ENCODE peak calls at places on chromosomes 11 and 22, in ten cellular contexts. Z is T follicular helper cell; N is CD4-positive, alpha-beta T cell; W is NCI-H524 treated with DMSO at 0.1 percent for 48 hours; F is hepatocyte; Q is cardiac fibroblast; Y is H54; M is dermis blood vessel endothelial cell; K is fibroblast of mammary gland; U is activated T-cell treated with anti-CD3 and anti-CD28 coated beads, Interleukin-2, amount 50 U/mL, for 72 hours. B is an unnamed sample.

GRCh38 chr22:29314537-29315285 is 786 bp downstream of the RASL10A start:
- DNase-seq in Z (no peak), N (no peak), W (no peak), F (no peak), Q (no peak), Y (no peak), M (no peak), K (no peak), U (no peak), B (no peak)

GRCh38 chr22:24516301-24516737 is 21.2 kb downstream of the UPB1 start:
- DNase-seq in Z (no peak), N (no peak), W (no peak), F (peak; percentile 83), Q (peak; percentile 91), Y (peak; percentile 42), M (no peak), K (peak; percentile 72), U (no peak), B (no peak)

GRCh38 chr11:83835423-83835822 is 549.3 kb upstream of the CCDC90B start:
- DNase-seq in Z (no peak), N (no peak), W (no peak), F (no peak), Q (no peak), Y (no peak), M (no peak), K (no peak), U (no peak), B (no peak)

GRCh38 chr11:112564228-112564955 is 303.7 kb upstream of the PLET1 start:
- DNase-seq in Z (no peak), N (no peak), W (no peak), F (peak; percentile 27), Q (peak; percentile 46), Y (peak; percentile 17), M (no peak), K (peak; percentile 22), U (no peak), B (peak; percentile 8)

GRCh38 chr11:122146475-122146874 is 30.5 kb upstream of the BLID start:
- DNase-seq in Z (no peak), N (no peak), W (no peak), F (no peak), Q (no peak), Y (no peak), M (no peak), K (peak; percentile 51), U (no peak), B (no peak)

GRCh38 chr11:107999759-108000455 is 8.8 kb upstream of the CUL5 start:
- DNase-seq in Z (no peak), N (peak; percentile 20), W (peak; percentile 23), F (peak; percentile 71), Q (peak; percentile 57), Y (peak; percentile 39), M (peak; percentile 72), K (peak; percentile 35), U (peak; percentile 25), B (peak; percentile 43)

GRCh38 chr22:36425977-36426523 is 38.3 kb upstream of the MYH9 start:
- DNase-seq in Z (no peak), N (no peak), W (no peak), F (peak; percentile 47), Q (peak; percentile 56), Y (no peak), M (peak; percentile 43), K (peak; percentile 45), U (no peak), B (no peak)

GRCh38 chr22:27487600-27488450 is 313.7 kb downstream of the MN1 start:
- DNase-seq in Z (no peak), N (no peak), W (no peak), F (peak; percentile 69), Q (no peak), Y (no peak), M (no peak), K (peak; percentile 47), U (no peak), B (no peak)

B was measured in dermis microvascular lymphatic vessel endothelial cell.